ENCODE peak calls at places on chromosomes 5 and 9, in nine cellular contexts. U is T follicular helper cell; Q is HT1080; N is GM04504; D is nucleus accumbens; H is body of pancreas; A is activated CD4-positive, CD25-positive, alpha-beta regulatory T cell treated with anti-CD3 and anti-CD28 coated beads, Interleukin-2, amount 50 U/mL, for 72 hours; P is natural killer cell; J is M059J. I is an unnamed sample.
A peak's percentile ranks its signal among the peaks of the same experiment; 100 is the strongest.

GRCh38 chr5:169307648-169308047 is 6.7 kb upstream of the SLIT3 start:
- DNase-seq in Q (no peak), A (no peak), U (no peak), P (no peak), N (no peak), D (no peak), J (no peak), H (no peak), I (no peak)

GRCh38 chr5:168301593-168302388 is 10.3 kb downstream of the WWC1 start:
- DNase-seq in D (no peak), H (peak; percentile 65), Q (peak; percentile 76), N (no peak), J (peak; percentile 88), A (no peak), P (no peak), U (no peak), I (peak; percentile 77)

GRCh38 chr5:68376931-68377330 is 161.4 kb downstream of the PIK3R1 start:
- DNase-seq in P (no peak), A (no peak), U (no peak), J (no peak), Q (no peak), N (no peak), H (no peak), D (no peak), I (no peak)

GRCh38 chr5:27788184-27788583 is 749.8 kb upstream of the CDH9 start:
- DNase-seq in J (peak; percentile 8), N (no peak), Q (no peak), D (no peak), U (no peak), A (no peak), P (no peak), H (no peak), I (no peak)

GRCh38 chr5:1197876-1198666 is 3.3 kb upstream of the SLC6A19 start:
- DNase-seq in P (no peak), U (no peak), A (no peak), J (no peak), H (no peak), N (no peak), Q (no peak), D (no peak), I (no peak)

GRCh38 chr9:93122721-93123221 is 11.3 kb downstream of the NINJ1 start:
- DNase-seq in P (peak; percentile 14), N (no peak), U (no peak), D (no peak), Q (no peak), H (peak; percentile 12), J (no peak), A (no peak), I (no peak)

GRCh38 chr5:133273661-133274596 is 222.1 kb downstream of the HSPA4 start:
- DNase-seq in N (peak; percentile 14), D (no peak), A (no peak), U (no peak), J (peak; percentile 27), Q (peak; percentile 83), H (no peak), P (no peak), I (no peak)

GRCh38 chr5:94849821-94850736 is 231.6 kb downstream of the SLF1 start:
- DNase-seq in J (peak; percentile 45), D (no peak), A (no peak), N (peak; percentile 23), U (peak; percentile 3), Q (peak; percentile 18), P (no peak), H (no peak), I (peak; percentile 66)

GRCh38 chr9:26656003-26656940 is 236.3 kb downstream of the CAAP1 start:
- DNase-seq in P (no peak), H (no peak), J (peak; percentile 51), A (no peak), U (no peak), N (peak; percentile 12), Q (peak; percentile 52), D (peak; percentile 4), I (peak; percentile 24)

GRCh38 chr5:24547127-24547526 is 97.7 kb downstream of the CDH10 start:
- DNase-seq in N (no peak), U (no peak), D (no peak), J (no peak), A (no peak), H (no peak), P (no peak), Q (no peak), I (no peak)

GRCh38 chr9:34343090-34343489 is 13.7 kb downstream of the NUDT2 start:
- DNase-seq in A (no peak), U (no peak), D (peak; percentile 74), H (peak; percentile 92), J (no peak), N (no peak), Q (no peak), P (no peak), I (no peak)